ENCODE peak calls at places on chromosomes 16 and 17, in seven cellular contexts. W is transverse colon, H is tibial nerve, A is A549, U is Peyer's patch, Y is heart left ventricle, I is ovary. R is an unnamed sample.

GRCh38 chr17:17422641-17423040 is 54.2 kb upstream of the MED9 start:
- DNase-seq in W (no peak), H (no peak), A (no peak), U (no peak), Y (no peak), I (no peak), R (no peak)

GRCh38 chr17:43983515-43984411 is 20.7 kb upstream of the NAGS start:
- DNase-seq in W (peak; percentile 34), H (no peak), A (peak; percentile 34), U (peak; percentile 71), Y (peak; percentile 21), I (no peak), R (no peak)

GRCh38 chr16:19518423-19518822 is 3.5 kb downstream of the GDE1 start:
- DNase-seq in W (no peak), H (no peak), A (no peak), U (no peak), Y (no peak), I (no peak), R (no peak)

GRCh38 chr16:68446941-68447675 is 1.2 kb downstream of the SMPD3 start:
- DNase-seq in W (no peak), H (no peak), A (no peak), U (no peak), Y (no peak), I (no peak), R (no peak)

GRCh38 chr17:39564201-39564828 is 43.4 kb downstream of the NEUROD2 start:
- DNase-seq in W (no peak), H (no peak), A (peak; percentile 36), U (no peak), Y (no peak), I (no peak), R (no peak)

GRCh38 chr17:79052131-79052530 is 22.5 kb upstream of the ENGASE start:
- DNase-seq in W (no peak), H (no peak), A (no peak), U (no peak), Y (no peak), I (no peak), R (no peak)

GRCh38 chr16:5642470-5642869 is 544.9 kb upstream of the EEF2KMT start:
- DNase-seq in W (no peak), H (no peak), A (no peak), U (no peak), Y (no peak), I (no peak), R (no peak)

GRCh38 chr17:10130733-10131132 is 67.7 kb downstream of the GAS7 start:
- DNase-seq in W (no peak), H (no peak), A (no peak), U (no peak), Y (no peak), I (no peak), R (no peak)

GRCh38 chr16:80459331-80459777 is 81.4 kb upstream of the DYNLRB2 start:
- DNase-seq in W (no peak), H (peak; percentile 51), A (no peak), U (no peak), Y (peak; percentile 41), I (peak; percentile 22), R (no peak)

GRCh38 chr17:61908292-61909037 is 19.3 kb downstream of the INTS2 start:
- DNase-seq in W (no peak), H (no peak), A (no peak), U (no peak), Y (no peak), I (no peak), R (no peak)

GRCh38 chr17:20063665-20064648 is 54.8 kb downstream of the SPECC1 start:
- DNase-seq in W (peak; percentile 54), H (peak; percentile 95), A (peak; percentile 91), U (peak; percentile 54), Y (peak; percentile 70), I (peak; percentile 97), R (peak; percentile 83)

GRCh38 chr16:2175454-2175853 is 19.9 kb downstream of the TRAF7 start:
- DNase-seq in W (no peak), H (no peak), A (no peak), U (no peak), Y (no peak), I (no peak), R (no peak)

GRCh38 chr17:15270628-15271381 is 5.7 kb upstream of the PMP22 start:
- DNase-seq in W (no peak), H (no peak), A (no peak), U (no peak), Y (no peak), I (no peak), R (no peak)

GRCh38 chr16:54072237-54072636 is 214.3 kb downstream of the IRX3 start:
- DNase-seq in W (no peak), H (no peak), A (no peak), U (no peak), Y (no peak), I (no peak), R (no peak)

GRCh38 chr17:74738051-74738996 is 1.3 kb downstream of the RAB37 start:
- DNase-seq in W (peak; percentile 76), H (no peak), A (peak; percentile 81), U (peak; percentile 70), Y (peak; percentile 52), I (no peak), R (no peak)

GRCh38 chr16:11121909-11122692 is 133.9 kb downstream of the SOCS1 start:
- DNase-seq in W (no peak), H (no peak), A (no peak), U (peak; percentile 34), Y (no peak), I (no peak), R (no peak)

GRCh38 chr17:20998571-20999043 is 44.2 kb downstream of the USP22 start:
- DNase-seq in W (no peak), H (no peak), A (no peak), U (no peak), Y (no peak), I (no peak), R (no peak)

GRCh38 chr16:29824589-29825144 is 4.4 kb downstream of the MVP start:
- DNase-seq in W (no peak), H (no peak), A (peak; percentile 67), U (no peak), Y (no peak), I (peak; percentile 41), R (peak; percentile 47)

GRCh38 chr17:67443931-67444597 is 67.0 kb downstream of the PITPNC1 start:
- DNase-seq in W (no peak), H (no peak), A (no peak), U (no peak), Y (peak; percentile 38), I (no peak), R (peak; percentile 33)
- TF ChIP-seq POLR2A in W (no peak), H (no peak), A (no peak), U (no peak), Y (no peak), I (no peak), R (no peak)

DNA sequence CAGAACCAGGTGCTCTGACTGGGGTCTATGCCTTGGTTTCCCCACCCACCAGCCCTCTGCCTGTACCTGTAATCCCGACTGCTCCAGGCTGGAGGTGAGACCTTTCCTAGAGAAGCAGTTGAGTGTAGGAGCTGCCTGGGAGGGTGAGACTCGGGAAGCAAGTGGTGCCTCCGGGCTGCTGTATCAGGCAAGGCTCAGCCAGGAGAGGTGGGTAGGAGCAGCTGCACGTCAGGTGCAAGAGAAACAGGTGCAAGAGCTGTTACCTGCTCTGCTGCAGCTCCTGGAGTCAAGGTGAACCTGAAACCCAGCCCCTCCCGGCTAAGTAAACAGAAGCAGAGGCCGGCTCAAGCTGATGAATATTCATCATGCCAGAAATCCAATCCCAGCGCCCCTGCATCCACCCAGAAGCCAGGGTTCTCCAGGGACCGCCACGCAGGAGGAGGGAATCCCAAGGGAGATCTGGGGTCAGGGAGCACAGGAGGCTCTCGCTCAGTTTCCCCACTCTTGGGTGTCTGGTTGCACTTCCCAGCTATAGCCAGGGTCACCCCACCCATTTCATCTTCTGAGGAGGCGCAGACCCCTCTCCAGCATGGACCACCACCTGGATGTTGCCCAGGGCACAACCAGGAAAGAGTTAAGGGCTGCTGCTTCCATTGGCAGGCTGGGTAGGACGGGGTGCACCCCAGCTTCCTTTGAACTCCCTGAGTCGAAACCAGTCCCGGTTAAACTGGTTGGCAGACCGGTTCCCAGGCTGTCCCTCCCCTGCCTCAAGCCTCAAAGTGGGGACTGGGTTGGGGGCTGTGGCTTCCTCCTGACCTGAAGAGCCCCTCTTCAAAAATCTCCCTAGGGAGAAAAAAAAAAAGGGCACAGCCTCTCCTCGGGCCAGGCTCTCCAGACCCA is at the start of gene PRR15L:
- DNase-seq in W (peak; percentile 91), H (no peak), A (no peak), U (peak; percentile 87), Y (no peak), I (no peak), R (no peak)
- TF ChIP-seq POLR2A in W (peak; percentile 97), H (no peak), A (no peak), U (peak; percentile 97), Y (no peak), I (no peak), R (no peak)

GRCh38 chr16:23848958-23849357 is 13.2 kb downstream of the PRKCB start:
- DNase-seq in W (no peak), H (no peak), A (no peak), U (no peak), Y (no peak), I (no peak), R (no peak)

GRCh38 chr16:23843143-23843542 is 7.4 kb downstream of the PRKCB start:
- DNase-seq in W (no peak), H (no peak), A (no peak), U (no peak), Y (no peak), I (no peak), R (no peak)

GRCh38 chr16:23852794-23853562 is 17.2 kb downstream of the PRKCB start:
- DNase-seq in W (no peak), H (no peak), A (no peak), U (no peak), Y (no peak), I (no peak), R (no peak)

GRCh38 chr16:23847251-23847650 is 11.5 kb downstream of the PRKCB start:
- DNase-seq in W (no peak), H (no peak), A (no peak), U (no peak), Y (no peak), I (no peak), R (no peak)

DNA sequence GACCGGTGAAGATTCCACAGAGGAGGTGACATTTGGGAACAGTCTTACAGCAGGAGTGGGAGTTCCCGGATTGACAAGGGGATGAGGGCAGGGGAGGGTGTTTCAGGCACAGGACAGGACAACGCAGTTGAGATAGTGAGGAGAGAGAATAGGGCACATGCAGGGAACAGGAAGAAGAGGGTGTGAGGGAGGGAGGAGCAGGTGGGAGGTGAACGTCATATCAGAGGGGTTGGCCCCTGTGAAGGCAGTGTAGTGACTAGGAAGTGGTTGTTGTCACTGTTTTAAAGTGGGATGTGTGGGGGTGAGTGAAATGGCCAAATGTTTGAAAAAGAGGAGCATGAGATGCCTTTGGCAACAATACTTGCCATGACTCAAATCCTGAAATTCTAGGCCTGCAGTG is 12.2 kb downstream of the PRKCB start:
- DNase-seq in W (no peak), H (no peak), A (no peak), U (no peak), Y (no peak), I (no peak), R (no peak)
- TF ChIP-seq POLR2A in W (no peak), H (no peak), A (no peak), U (no peak), Y (no peak), I (no peak), R (no peak)

DNA sequence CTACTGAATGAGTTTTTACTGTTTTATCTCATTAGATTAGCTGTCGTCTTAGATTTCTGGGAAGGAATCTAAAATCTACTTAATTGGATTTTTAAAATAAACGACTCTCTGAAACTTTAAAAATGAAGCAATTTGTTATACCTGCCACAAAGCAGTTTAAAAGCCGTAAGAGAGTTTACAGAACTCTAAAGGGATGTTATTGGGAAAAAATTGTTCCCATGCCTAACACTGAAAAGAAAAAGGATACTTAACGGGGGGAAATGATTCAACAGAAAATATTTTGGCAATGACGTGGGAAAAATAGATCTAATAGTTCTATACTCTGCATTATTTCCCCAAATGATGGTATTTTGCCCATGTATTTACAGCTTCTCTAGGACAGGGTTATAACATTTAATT is 27.0 kb downstream of the ARHGAP17 start:
- DNase-seq in W (no peak), H (no peak), A (no peak), U (no peak), Y (no peak), I (no peak), R (no peak)
- TF ChIP-seq POLR2A in W (no peak), H (no peak), A (no peak), U (no peak), Y (no peak), I (no peak), R (no peak)

R was measured in adrenal gland.